ENCODE peak calls at places on chromosome 4, in six cellular contexts. D is nephron progenitor cell, H is uterus, U is AG09319, N is OCI-LY7, G is sigmoid colon. A is an unnamed sample.

GRCh38 chr4:1216869-1217294 is 32.0 kb downstream of the CTBP1 start:
- DNase-seq in N (peak; percentile 81), H (no peak), G (no peak), D (no peak), U (no peak), A (peak; percentile 78)

GRCh38 chr4:128635939-128636551 is 173.5 kb upstream of the JADE1 start:
- DNase-seq in D (no peak), H (no peak), U (no peak), N (no peak), G (no peak), A (no peak)

GRCh38 chr4:55183926-55184599 is 58.7 kb upstream of the KDR start:
- DNase-seq in H (peak; percentile 49), G (no peak), N (no peak), U (peak; percentile 37), D (no peak), A (no peak)

GRCh38 chr4:147339116-147339515 is 141.8 kb upstream of the EDNRA start:
- DNase-seq in N (no peak), H (no peak), U (no peak), G (no peak), D (no peak), A (no peak)

GRCh38 chr4:69708211-69708610 is 52.2 kb downstream of the SULT1B1 start:
- DNase-seq in G (no peak), H (no peak), U (no peak), N (no peak), D (no peak), A (no peak)

GRCh38 chr4:120481711-120482110 is 415.1 kb upstream of the MAD2L1 start:
- DNase-seq in N (no peak), U (no peak), D (no peak), H (no peak), G (no peak), A (no peak)

GRCh38 chr4:86895692-86896488 is 3.7 kb upstream of the C4orf36 start:
- DNase-seq in N (peak; percentile 73), G (no peak), H (no peak), D (peak; percentile 28), U (no peak), A (peak; percentile 68)

GRCh38 chr4:1726146-1726934 is 5.0 kb downstream of the TACC3 start:
- DNase-seq in U (peak; percentile 48), D (peak; percentile 95), H (peak; percentile 83), G (peak; percentile 91), N (peak; percentile 83), A (peak; percentile 86)

GRCh38 chr4:168877779-168878491 is 132.1 kb downstream of the CBR4 start:
- DNase-seq in U (no peak), G (no peak), N (no peak), H (no peak), D (peak; percentile 77), A (peak; percentile 58)

DNA sequence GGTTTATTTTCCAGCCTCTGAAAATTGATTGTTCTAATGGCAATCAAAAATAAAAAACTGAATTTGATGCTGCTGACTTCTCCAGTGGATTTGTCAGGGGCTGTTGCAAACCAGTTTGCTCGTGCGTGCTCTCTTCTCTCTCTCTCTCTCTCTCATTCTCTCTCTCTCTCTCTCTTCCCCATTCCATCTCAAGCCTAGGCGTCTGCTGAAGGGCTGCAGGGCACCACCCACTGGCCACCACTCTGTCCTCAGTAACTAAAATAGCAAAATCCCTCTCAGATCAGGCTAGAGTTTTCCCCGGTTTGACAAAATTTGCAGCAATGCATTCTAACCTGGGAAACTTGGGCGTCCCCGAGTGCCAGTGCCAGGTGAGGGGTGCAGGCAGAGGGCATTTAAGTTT is 19.4 kb downstream of the NKX6-1 start:
- DNase-seq in U (no peak), H (no peak), N (no peak), D (no peak), G (no peak), A (no peak)
- TF ChIP-seq CTCF in U (no peak), H (no peak), N (no peak), D (no peak), G (no peak), A (no peak)

GRCh38 chr4:81260443-81261102 is 45.6 kb upstream of the PRKG2 start:
- DNase-seq in D (peak; percentile 3), U (no peak), H (no peak), N (peak; percentile 37), G (no peak), A (no peak)
- TF ChIP-seq CTCF in D (peak; percentile 41), U (peak; percentile 6), H (no peak), N (peak; percentile 78), G (no peak), A (peak; percentile 33)

GRCh38 chr4:31674313-31674947 is 954.3 kb downstream of the PCDH7 start:
- DNase-seq in N (peak; percentile 1), U (no peak), D (peak; percentile 5), H (no peak), G (no peak), A (peak; percentile 26)
- TF ChIP-seq CTCF in N (peak; percentile 67), U (peak; percentile 48), D (peak; percentile 45), H (no peak), G (peak; percentile 21), A (peak; percentile 43)

DNA sequence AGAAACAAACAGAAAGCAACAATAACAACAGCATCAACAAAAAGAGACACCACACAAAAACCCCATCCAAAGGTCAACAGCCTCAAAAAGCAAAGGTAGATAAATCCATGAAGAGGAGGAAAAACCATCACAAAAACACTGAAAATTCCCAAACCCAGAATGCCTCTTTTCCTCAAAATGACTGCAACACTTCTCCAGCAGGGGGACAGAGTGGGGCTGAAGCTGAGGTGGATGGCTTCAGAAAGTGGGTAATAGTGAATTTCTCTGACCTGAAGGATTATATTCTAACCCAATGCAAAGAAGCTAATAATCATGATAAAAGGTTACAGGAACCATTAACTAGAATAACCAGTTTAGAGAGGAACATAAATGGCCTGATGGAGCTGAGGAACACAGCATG is 888.2 kb downstream of the RAB28 start:
- DNase-seq in D (no peak), G (no peak), H (no peak), N (no peak), U (no peak), A (no peak)
- TF ChIP-seq CTCF in D (no peak), G (no peak), H (no peak), N (peak; percentile 40), U (no peak), A (no peak)

DNA sequence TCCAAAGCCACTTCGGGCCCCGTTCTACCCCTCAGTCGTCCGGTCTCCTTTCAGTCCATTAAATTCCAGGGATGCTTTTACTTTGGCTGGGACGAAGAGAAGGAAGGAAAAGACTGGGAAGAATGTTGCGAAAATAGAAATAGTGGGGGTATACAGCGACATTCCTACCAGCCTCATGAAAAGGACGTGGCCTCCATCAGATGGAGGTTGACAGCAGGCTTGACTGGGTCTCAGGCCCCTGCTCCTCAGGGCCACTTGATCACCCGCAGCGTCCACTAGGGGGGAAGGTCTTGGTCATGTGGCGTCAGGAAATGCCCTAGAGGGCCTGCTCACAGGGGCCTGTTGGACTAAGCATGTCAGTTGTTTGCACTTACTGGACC is 671 bp upstream of the ANKRD50 start:
- DNase-seq in N (peak; percentile 2), G (peak; percentile 84), H (peak; percentile 67), U (peak; percentile 61), D (peak; percentile 61), A (peak; percentile 53)
- TF ChIP-seq CTCF in N (no peak), G (peak; percentile 58), H (peak; percentile 35), U (peak; percentile 48), D (peak; percentile 32), A (peak; percentile 19)

GRCh38 chr4:36304138-36304681 is 22.8 kb downstream of the DTHD1 start:
- DNase-seq in H (no peak), N (no peak), D (no peak), U (no peak), G (no peak), A (no peak)
- TF ChIP-seq CTCF in H (no peak), N (no peak), D (no peak), U (no peak), G (no peak), A (no peak)

GRCh38 chr4:83961575-83961974 is 425.7 kb downstream of the GPAT3 start:
- DNase-seq in U (no peak), N (no peak), G (no peak), D (no peak), H (no peak), A (no peak)
- TF ChIP-seq CTCF in U (peak; percentile 32), N (no peak), G (no peak), D (no peak), H (no peak), A (no peak)

GRCh38 chr4:79763486-79764075 is 309.4 kb downstream of the ANTXR2 start:
- DNase-seq in G (no peak), H (no peak), D (no peak), N (no peak), U (no peak), A (no peak)
- TF ChIP-seq CTCF in G (no peak), H (no peak), D (no peak), N (no peak), U (no peak), A (no peak)

GRCh38 chr4:84470204-84470785 is 28.8 kb downstream of the NKX6-1 start:
- DNase-seq in N (peak; percentile 1), U (no peak), G (no peak), D (no peak), H (no peak), A (no peak)
- TF ChIP-seq CTCF in N (peak; percentile 46), U (peak; percentile 18), G (no peak), D (no peak), H (no peak), A (no peak)

A was measured in GM13977.